ENCODE peak calls at places on chromosome 14, in seven cellular contexts. J is PC-9; R is progenitor cell of endocrine pancreas; H is hypothalamus; C is Peyer's patch; Y is activated T-helper 1 cell treated with anti-CD3 and anti-CD28 coated beads, Interleukin-2, amount 50 U/mL, for 16 hours; E is foreskin fibroblast. M is an unnamed sample.

GRCh38 chr14:69373104-69373503 is 25.0 kb downstream of the ERH start:
- DNase-seq in J (no peak), R (no peak), H (no peak), C (no peak), Y (no peak), E (no peak), M (no peak)

GRCh38 chr14:93023039-93023438 is 92.7 kb downstream of the ITPK1 start:
- DNase-seq in J (no peak), R (no peak), H (no peak), C (no peak), Y (no peak), E (no peak), M (peak)

GRCh38 chr14:89139404-89140247 is 277.4 kb downstream of the FOXN3 start:
- DNase-seq in J (no peak), R (no peak), H (no peak), C (no peak), Y (no peak), E (no peak), M (no peak)

GRCh38 chr14:49303952-49304516 is 282.1 kb downstream of the RPS29 start:
- DNase-seq in J (peak), R (peak), H (peak), C (no peak), Y (no peak), E (no peak), M (no peak)

GRCh38 chr14:89011327-89011726 is 186.9 kb downstream of the TTC8 start:
- DNase-seq in J (no peak), R (no peak), H (no peak), C (no peak), Y (no peak), E (no peak), M (no peak)

GRCh38 chr14:69046468-69046867 is 67.4 kb upstream of the ACTN1 start:
- DNase-seq in J (no peak), R (no peak), H (no peak), C (no peak), Y (no peak), E (no peak), M (no peak)

GRCh38 chr14:26598081-26598671 is 343 bp upstream of the NOVA1 start:
- DNase-seq in J (peak), R (peak), H (peak), C (peak), Y (no peak), E (peak), M (peak)

GRCh38 chr14:104075530-104076151 is 9.9 kb upstream of the ASPG start:
- DNase-seq in J (no peak), R (no peak), H (no peak), C (no peak), Y (no peak), E (no peak), M (no peak)

GRCh38 chr14:27881646-27882045 is 884.9 kb upstream of the FOXG1 start:
- DNase-seq in J (no peak), R (no peak), H (no peak), C (no peak), Y (no peak), E (no peak), M (no peak)

GRCh38 chr14:24431569-24432258 is 2.0 kb downstream of the KHNYN start:
- DNase-seq in J (peak), R (peak), H (peak), C (peak), Y (peak), E (peak), M (peak)

GRCh38 chr14:103546651-103547454 is 15.6 kb downstream of the BAG5 start:
- DNase-seq in J (peak), R (peak), H (peak), C (peak), Y (peak), E (no peak), M (peak)

GRCh38 chr14:93894992-93895391 is 32.2 kb upstream of the FAM181A start:
- DNase-seq in J (no peak), R (no peak), H (no peak), C (no peak), Y (no peak), E (no peak), M (no peak)

GRCh38 chr14:78142994-78143393 is 27.2 kb upstream of the NRXN3 start:
- DNase-seq in J (no peak), R (no peak), H (no peak), C (no peak), Y (no peak), E (no peak), M (no peak)

GRCh38 chr14:94394594-94395305 is 6.3 kb upstream of the SERPINA1 start:
- DNase-seq in J (no peak), R (no peak), H (peak), C (peak), Y (no peak), E (peak), M (no peak)

GRCh38 chr14:99075061-99075460 is 196.9 kb downstream of the BCL11B start:
- DNase-seq in J (no peak), R (no peak), H (no peak), C (no peak), Y (no peak), E (no peak), M (no peak)

GRCh38 chr14:99730876-99731351 is 46.8 kb downstream of the CYP46A1 start:
- DNase-seq in J (no peak), R (no peak), H (no peak), C (peak), Y (no peak), E (no peak), M (no peak)

GRCh38 chr14:55301722-55302121 is 30.5 kb downstream of the FBXO34 start:
- DNase-seq in J (no peak), R (no peak), H (no peak), C (no peak), Y (no peak), E (peak), M (no peak)

GRCh38 chr14:56120091-56120632 is 2.0 kb downstream of the PELI2 start:
- DNase-seq in J (no peak), R (no peak), H (no peak), C (no peak), Y (no peak), E (no peak), M (no peak)

GRCh38 chr14:104867371-104868059 is 2.4 kb downstream of the CEP170B start:
- DNase-seq in J (no peak), R (no peak), H (no peak), C (no peak), Y (no peak), E (no peak), M (no peak)

GRCh38 chr14:100239200-100239839 is 376 bp downstream of the YY1 start:
- DNase-seq in J (no peak), R (peak), H (no peak), C (peak), Y (no peak), E (no peak), M (no peak)

GRCh38 chr14:55889124-55889523 is 229.1 kb upstream of the PELI2 start:
- DNase-seq in J (peak), R (no peak), H (no peak), C (no peak), Y (no peak), E (no peak), M (no peak)

GRCh38 chr14:61174395-61175386 is 106.4 kb downstream of the TMEM30B start:
- DNase-seq in J (peak), R (no peak), H (no peak), C (no peak), Y (no peak), E (peak), M (no peak)

GRCh38 chr14:95026851-95027463 is 130.4 kb downstream of the DICER1 start:
- DNase-seq in J (no peak), R (no peak), H (no peak), C (no peak), Y (no peak), E (no peak), M (no peak)

GRCh38 chr14:84197704-84198103 is 1332.2 kb upstream of the FLRT2 start:
- DNase-seq in J (no peak), R (no peak), H (no peak), C (no peak), Y (no peak), E (no peak), M (no peak)

GRCh38 chr14:67079836-67080235 is 109.4 kb upstream of the GARIN2 start:
- DNase-seq in J (no peak), R (no peak), H (no peak), C (no peak), Y (no peak), E (no peak), M (no peak)

GRCh38 chr14:91870001-91870400 is 2.7 kb upstream of the TC2N start:
- DNase-seq in J (peak), R (no peak), H (no peak), C (no peak), Y (peak), E (no peak), M (no peak)

M was measured in SW 1271.